ENCODE peak calls at places on chromosomes 2 and 18, in seven cellular contexts. C is AG10803; D is stimulated activated naive CD8-positive, alpha-beta T cell treated with anti-CD3 and anti-CD28 coated beads, Interleukin-15, amount 100 ng/mL, for 72 hours; G is cardiac septum; Y is left colon; N is cardiac fibroblast; I is NCI-H1694 treated with DMSO at 0.1 percent for 48 hours. J is an unnamed sample.

GRCh38 chr2:74440005-74440377 is 1.7 kb downstream of the RTKN start:
- DNase-seq in C (peak), D (no peak), G (peak), Y (peak), N (peak), I (no peak), J (peak)

GRCh38 chr2:236744316-236745105 is 174.9 kb downstream of the ACKR3 start:
- DNase-seq in C (peak), D (no peak), G (no peak), Y (no peak), N (peak), I (no peak), J (no peak)

GRCh38 chr2:72917875-72918660 is 749 bp downstream of the EMX1 start:
- DNase-seq in C (no peak), D (no peak), G (no peak), Y (no peak), N (no peak), I (no peak), J (no peak)

GRCh38 chr2:102336502-102336945 is 19.1 kb upstream of the IL18R1 start:
- DNase-seq in C (peak), D (no peak), G (no peak), Y (no peak), N (peak), I (no peak), J (no peak)

GRCh38 chr2:46984642-46985476 is 69.3 kb upstream of the MCFD2 start:
- DNase-seq in C (peak), D (peak), G (no peak), Y (peak), N (peak), I (no peak), J (peak)

GRCh38 chr18:58117685-58118403 is 73.8 kb downstream of the NEDD4L start:
- DNase-seq in C (peak), D (no peak), G (no peak), Y (peak), N (peak), I (no peak), J (no peak)

GRCh38 chr2:172086349-172087190 is 1.3 kb downstream of the DLX1 start:
- DNase-seq in C (no peak), D (peak), G (no peak), Y (no peak), N (no peak), I (no peak), J (peak)

GRCh38 chr2:20381457-20381856 is 30.8 kb upstream of the PUM2 start:
- DNase-seq in C (peak), D (no peak), G (no peak), Y (peak), N (peak), I (peak), J (peak)

GRCh38 chr2:190469770-190470169 is 61.6 kb downstream of the MFSD6 start:
- DNase-seq in C (peak), D (no peak), G (no peak), Y (peak), N (peak), I (peak), J (no peak)

GRCh38 chr2:12856934-12857660 is 140.4 kb downstream of the TRIB2 start:
- DNase-seq in C (peak), D (no peak), G (no peak), Y (no peak), N (peak), I (no peak), J (no peak)

GRCh38 chr2:23028106-23028505 is 356.9 kb upstream of the KLHL29 start:
- DNase-seq in C (no peak), D (no peak), G (no peak), Y (no peak), N (no peak), I (no peak), J (no peak)

GRCh38 chr2:134790487-134790886 is 47.9 kb upstream of the ACMSD start:
- DNase-seq in C (no peak), D (no peak), G (no peak), Y (no peak), N (no peak), I (no peak), J (no peak)

GRCh38 chr2:1594281-1595171 is 149.8 kb downstream of the PXDN start:
- DNase-seq in C (no peak), D (no peak), G (peak), Y (peak), N (no peak), I (no peak), J (no peak)

GRCh38 chr2:201962766-201963555 is 70.7 kb upstream of the FZD7 start:
- DNase-seq in C (no peak), D (no peak), G (peak), Y (no peak), N (no peak), I (no peak), J (no peak)

GRCh38 chr2:235132641-235133040 is 180.8 kb downstream of the SH3BP4 start:
- DNase-seq in C (no peak), D (no peak), G (no peak), Y (no peak), N (no peak), I (no peak), J (no peak)

GRCh38 chr2:215886026-215886425 is 127.3 kb downstream of the MREG start:
- DNase-seq in C (no peak), D (no peak), G (no peak), Y (no peak), N (no peak), I (no peak), J (no peak)

GRCh38 chr2:2808551-2809058 is 477.5 kb upstream of the MYT1L start:
- DNase-seq in C (no peak), D (no peak), G (no peak), Y (no peak), N (no peak), I (no peak), J (no peak)

GRCh38 chr2:172865422-172865821 is 129.8 kb downstream of the RAPGEF4 start:
- DNase-seq in C (no peak), D (no peak), G (no peak), Y (no peak), N (peak), I (no peak), J (no peak)

GRCh38 chr2:17615728-17616351 is 75.3 kb downstream of the VSNL1 start:
- DNase-seq in C (peak), D (no peak), G (no peak), Y (no peak), N (peak), I (no peak), J (no peak)

GRCh38 chr2:10481055-10481665 is 33.0 kb upstream of the ODC1 start:
- DNase-seq in C (no peak), D (no peak), G (peak), Y (no peak), N (no peak), I (no peak), J (no peak)

GRCh38 chr2:233857511-233858118 is 3.3 kb upstream of the HJURP start:
- DNase-seq in C (no peak), D (peak), G (no peak), Y (peak), N (peak), I (no peak), J (no peak)

GRCh38 chr2:239249781-239250180 is 151.0 kb downstream of the HDAC4 start:
- DNase-seq in C (peak), D (no peak), G (peak), Y (peak), N (peak), I (no peak), J (no peak)

GRCh38 chr2:209499071-209499470 is 75.2 kb downstream of the MAP2 start:
- DNase-seq in C (peak), D (no peak), G (no peak), Y (no peak), N (peak), I (no peak), J (no peak)

GRCh38 chr2:55518846-55519167 is 711 bp upstream of the CFAP36 start:
- DNase-seq in C (peak), D (no peak), G (no peak), Y (no peak), N (no peak), I (no peak), J (no peak)

GRCh38 chr18:2540575-2540974 is 30.7 kb downstream of the METTL4 start:
- DNase-seq in C (no peak), D (no peak), G (no peak), Y (no peak), N (no peak), I (no peak), J (no peak)

GRCh38 chr18:7255054-7255453 is 24.2 kb downstream of the LRRC30 start:
- DNase-seq in C (no peak), D (no peak), G (no peak), Y (no peak), N (no peak), I (no peak), J (no peak)

GRCh38 chr2:64972856-64973255 is 16.3 kb upstream of the SLC1A4 start:
- DNase-seq in C (no peak), D (no peak), G (no peak), Y (no peak), N (peak), I (no peak), J (no peak)

GRCh38 chr2:136235451-136236418 is 117.8 kb upstream of the CXCR4 start:
- DNase-seq in C (peak), D (no peak), G (no peak), Y (no peak), N (peak), I (no peak), J (no peak)

GRCh38 chr2:96531872-96532505 is 4.6 kb upstream of the ARID5A start:
- DNase-seq in C (peak), D (peak), G (peak), Y (peak), N (peak), I (peak), J (peak)

GRCh38 chr2:61538920-61539559 is 884 bp upstream of the XPO1 start:
- DNase-seq in C (peak), D (peak), G (no peak), Y (peak), N (peak), I (peak), J (no peak)

GRCh38 chr2:193876980-193877379 is 1682.2 kb upstream of the TMEFF2 start:
- DNase-seq in C (no peak), D (no peak), G (no peak), Y (no peak), N (no peak), I (no peak), J (no peak)

GRCh38 chr2:94759211-94759610 is 112.0 kb upstream of the TEKT4 start:
- DNase-seq in C (no peak), D (no peak), G (no peak), Y (no peak), N (no peak), I (no peak), J (no peak)

GRCh38 chr18:55763805-55764204 is 175.8 kb upstream of the TCF4 start:
- DNase-seq in C (peak), D (no peak), G (no peak), Y (no peak), N (no peak), I (peak), J (no peak)

GRCh38 chr2:67561411-67561965 is 164.4 kb downstream of the ETAA1 start:
- DNase-seq in C (no peak), D (no peak), G (peak), Y (no peak), N (peak), I (no peak), J (no peak)

GRCh38 chr2:219071189-219071816 is 10.6 kb upstream of the IHH start:
- DNase-seq in C (peak), D (no peak), G (no peak), Y (peak), N (peak), I (no peak), J (no peak)

GRCh38 chr2:98913916-98914712 is 21.9 kb downstream of the CRACDL start:
- DNase-seq in C (no peak), D (no peak), G (no peak), Y (no peak), N (no peak), I (no peak), J (no peak)

GRCh38 chr2:239109041-239109915 is 261.4 kb downstream of the TWIST2 start:
- DNase-seq in C (peak), D (no peak), G (no peak), Y (peak), N (peak), I (no peak), J (no peak)

GRCh38 chr18:23330423-23330822 is 122.7 kb upstream of the RIOK3 start:
- DNase-seq in C (no peak), D (no peak), G (no peak), Y (no peak), N (no peak), I (no peak), J (no peak)

GRCh38 chr2:8511868-8512612 is 169.8 kb upstream of the ID2 start:
- DNase-seq in C (peak), D (no peak), G (peak), Y (no peak), N (peak), I (no peak), J (no peak)

J was measured in frontal cortex.